ENCODE peak calls at places on chromosome 21, in eight cellular contexts. W is GM13977; X is A549; R is GM19239; C is T-helper 2 cell; N is aorta; A is activated effector memory CD4-positive, alpha-beta T cell treated with Interleukin-2 at 50 U/mL for 16 hours; Y is endothelial cell. F is an unnamed sample.

GRCh38 chr21:45142469-45142868 is 68.1 kb downstream of the ADARB1 start:
- DNase-seq in W (no peak), X (no peak), R (no peak), C (no peak), N (peak), A (no peak), Y (no peak), F (no peak)

GRCh38 chr21:21851657-21852056 is 853.4 kb downstream of the NCAM2 start:
- DNase-seq in W (no peak), X (no peak), R (no peak), C (no peak), N (no peak), A (no peak), Y (no peak), F (no peak)

GRCh38 chr21:28068455-28069358 is 924.0 kb downstream of the LTN1 start:
- DNase-seq in W (no peak), X (peak), R (no peak), C (no peak), N (no peak), A (no peak), Y (no peak), F (no peak)

GRCh38 chr21:20486303-20486702 is 511.9 kb upstream of the NCAM2 start:
- DNase-seq in W (no peak), X (no peak), R (no peak), C (no peak), N (no peak), A (no peak), Y (no peak), F (no peak)

GRCh38 chr21:34135330-34135729 is 62.0 kb downstream of the MRPS6 start:
- DNase-seq in W (no peak), X (no peak), R (no peak), C (no peak), N (no peak), A (no peak), Y (no peak), F (no peak)

GRCh38 chr21:29351691-29352090 is 53.0 kb downstream of the BACH1 start:
- DNase-seq in W (no peak), X (no peak), R (no peak), C (no peak), N (no peak), A (no peak), Y (no peak), F (no peak)

GRCh38 chr21:31252611-31253010 is 91.5 kb downstream of the TIAM1 start:
- DNase-seq in W (no peak), X (no peak), R (no peak), C (no peak), N (no peak), A (no peak), Y (no peak), F (no peak)

GRCh38 chr21:39461419-39461818 is 9.6 kb downstream of the SH3BGR start:
- DNase-seq in W (no peak), X (no peak), R (no peak), C (no peak), N (no peak), A (no peak), Y (no peak), F (no peak)

GRCh38 chr21:45994086-45994661 is 12.6 kb downstream of the COL6A1 start:
- DNase-seq in W (no peak), X (no peak), R (no peak), C (no peak), N (peak), A (no peak), Y (no peak), F (no peak)

GRCh38 chr21:37767984-37768383 is 148.3 kb downstream of the KCNJ6 start:
- DNase-seq in W (no peak), X (no peak), R (no peak), C (no peak), N (no peak), A (no peak), Y (no peak), F (no peak)

GRCh38 chr21:38140192-38140905 is 116.4 kb upstream of the KCNJ15 start:
- DNase-seq in W (no peak), X (peak), R (no peak), C (no peak), N (peak), A (no peak), Y (no peak), F (peak)

GRCh38 chr21:32476661-32477423 is 64.3 kb downstream of the EVA1C start:
- DNase-seq in W (no peak), X (no peak), R (no peak), C (no peak), N (no peak), A (no peak), Y (no peak), F (no peak)

GRCh38 chr21:46193829-46194373 is 9.6 kb upstream of the SPATC1L start:
- DNase-seq in W (no peak), X (no peak), R (no peak), C (no peak), N (peak), A (no peak), Y (no peak), F (no peak)

GRCh38 chr21:42047821-42048613 is 23.1 kb upstream of the UMODL1 start:
- DNase-seq in W (peak), X (no peak), R (no peak), C (no peak), N (peak), A (no peak), Y (no peak), F (peak)

GRCh38 chr21:16454371-16454770 is 724.6 kb downstream of the USP25 start:
- DNase-seq in W (no peak), X (peak), R (no peak), C (no peak), N (no peak), A (no peak), Y (no peak), F (peak)

GRCh38 chr21:45283611-45284455 is 3.9 kb downstream of the POFUT2 start:
- DNase-seq in W (no peak), X (no peak), R (no peak), C (no peak), N (no peak), A (no peak), Y (no peak), F (no peak)

GRCh38 chr21:25324666-25325065 is 282.6 kb downstream of the MRPL39 start:
- DNase-seq in W (no peak), X (no peak), R (no peak), C (no peak), N (no peak), A (no peak), Y (no peak), F (no peak)

GRCh38 chr21:41009398-41010177 is 158.4 kb upstream of the BACE2 start:
- DNase-seq in W (no peak), X (no peak), R (no peak), C (no peak), N (no peak), A (no peak), Y (no peak), F (no peak)

GRCh38 chr21:45026833-45027232 is 47.5 kb upstream of the ADARB1 start:
- DNase-seq in W (no peak), X (no peak), R (no peak), C (no peak), N (peak), A (no peak), Y (no peak), F (peak)

GRCh38 chr21:35528109-35529042 is 479.3 kb upstream of the RUNX1 start:
- DNase-seq in W (peak), X (no peak), R (peak), C (no peak), N (peak), A (peak), Y (no peak), F (no peak)

GRCh38 chr21:21183092-21183491 is 184.9 kb downstream of the NCAM2 start:
- DNase-seq in W (no peak), X (no peak), R (no peak), C (no peak), N (no peak), A (no peak), Y (no peak), F (no peak)

GRCh38 chr21:45073301-45074047 is 906 bp upstream of the ADARB1 start:
- DNase-seq in W (peak), X (peak), R (peak), C (no peak), N (peak), A (no peak), Y (no peak), F (peak)

GRCh38 chr21:25561668-25562641 is 45.3 kb downstream of the MRPL39 start:
- DNase-seq in W (peak), X (peak), R (no peak), C (peak), N (peak), A (peak), Y (peak), F (no peak)

GRCh38 chr21:37793660-37794059 is 122.6 kb downstream of the KCNJ6 start:
- DNase-seq in W (no peak), X (no peak), R (no peak), C (no peak), N (no peak), A (no peak), Y (no peak), F (no peak)

GRCh38 chr21:35810431-35810970 is 249.8 kb downstream of the SETD4 start:
- DNase-seq in W (no peak), X (no peak), R (no peak), C (no peak), N (no peak), A (no peak), Y (no peak), F (no peak)

GRCh38 chr21:42312626-42313104 is 2.5 kb downstream of the TFF3 start:
- DNase-seq in W (no peak), X (no peak), R (no peak), C (no peak), N (no peak), A (no peak), Y (no peak), F (no peak)

GRCh38 chr21:34630536-34631143 is 15.7 kb upstream of the RCAN1 start:
- DNase-seq in W (peak), X (peak), R (peak), C (peak), N (no peak), A (no peak), Y (peak), F (peak)

GRCh38 chr21:41506526-41507520 is 1.1 kb downstream of the TMPRSS2 start:
- DNase-seq in W (no peak), X (peak), R (no peak), C (no peak), N (no peak), A (no peak), Y (peak), F (no peak)

GRCh38 chr21:33123396-33124120 is 53.6 kb downstream of the OLIG1 start:
- DNase-seq in W (no peak), X (no peak), R (no peak), C (no peak), N (peak), A (no peak), Y (no peak), F (no peak)

GRCh38 chr21:39834543-39834942 is 32.7 kb upstream of the PCP4 start:
- DNase-seq in W (no peak), X (no peak), R (no peak), C (no peak), N (no peak), A (no peak), Y (no peak), F (no peak)

GRCh38 chr21:37936010-37936785 is 19.9 kb upstream of the KCNJ6 start:
- DNase-seq in W (no peak), X (no peak), R (no peak), C (no peak), N (no peak), A (no peak), Y (no peak), F (no peak)

GRCh38 chr21:14670409-14670808 is 124.3 kb upstream of the SAMSN1 start:
- DNase-seq in W (no peak), X (no peak), R (no peak), C (no peak), N (no peak), A (no peak), Y (no peak), F (no peak)

GRCh38 chr21:46154955-46155513 is 345 bp downstream of the FTCD start:
- DNase-seq in W (no peak), X (no peak), R (no peak), C (no peak), N (peak), A (no peak), Y (no peak), F (no peak)

F was measured in cerebellar cortex.